ENCODE peak calls at places on chromosomes 6 and 20, in eight cellular contexts. F, T, X, P, C, A, Q and M are unnamed samples.

GRCh38 chr20:3812259-3812681 is 8.1 kb upstream of the AP5S1 start:
- DNase-seq in F (no peak), T (no peak), X (no peak), P (no peak), C (no peak), A (no peak), Q (no peak), M (no peak)

GRCh38 chr6:30679765-30680535 is 6.5 kb downstream of the PPP1R18 start:
- DNase-seq in F (no peak), T (no peak), X (no peak), P (no peak), C (no peak), A (no peak), Q (no peak), M (no peak)

GRCh38 chr20:31869942-31870702 is at the start of the genes DUSP15 and TTLL9:
- DNase-seq in F (peak), T (no peak), X (no peak), P (no peak), C (no peak), A (peak), Q (no peak), M (peak)

GRCh38 chr6:111871207-111871606 is 2.0 kb downstream of the FYN start:
- DNase-seq in F (no peak), T (no peak), X (no peak), P (no peak), C (no peak), A (peak), Q (no peak), M (no peak)

GRCh38 chr6:157046776-157047175 is 269.6 kb downstream of the ARID1B start:
- DNase-seq in F (no peak), T (no peak), X (no peak), P (no peak), C (no peak), A (no peak), Q (no peak), M (no peak)

GRCh38 chr20:14984305-14984704 is 646.9 kb upstream of the FLRT3 start:
- DNase-seq in F (no peak), T (no peak), X (no peak), P (no peak), C (no peak), A (no peak), Q (no peak), M (no peak)

GRCh38 chr20:33401922-33402369 is 627 bp upstream of the CDK5RAP1 start:
- DNase-seq in F (no peak), T (no peak), X (no peak), P (no peak), C (no peak), A (peak), Q (no peak), M (no peak)

GRCh38 chr6:139342957-139343750 is 31.3 kb downstream of the CITED2 start:
- DNase-seq in F (no peak), T (no peak), X (no peak), P (no peak), C (no peak), A (no peak), Q (no peak), M (no peak)

GRCh38 chr6:31070711-31071197 is 41.6 kb downstream of the C6orf15 start:
- DNase-seq in F (peak), T (no peak), X (peak), P (no peak), C (no peak), A (peak), Q (peak), M (peak)

GRCh38 chr6:36098920-36099647 is 31.2 kb upstream of the MAPK13 start:
- DNase-seq in F (no peak), T (no peak), X (no peak), P (no peak), C (no peak), A (no peak), Q (no peak), M (no peak)

GRCh38 chr20:18666803-18667460 is 79.1 kb downstream of the DTD1 start:
- DNase-seq in F (no peak), T (no peak), X (peak), P (no peak), C (no peak), A (peak), Q (no peak), M (no peak)

GRCh38 chr6:31068738-31069340 is 43.5 kb downstream of the C6orf15 start:
- DNase-seq in F (peak), T (peak), X (peak), P (peak), C (peak), A (peak), Q (peak), M (peak)

GRCh38 chr6:184161-184695 is 108.1 kb upstream of the DUSP22 start:
- DNase-seq in F (no peak), T (no peak), X (no peak), P (no peak), C (no peak), A (no peak), Q (no peak), M (no peak)

GRCh38 chr6:144151010-144151727 is 852 bp downstream of the STX11 start:
- DNase-seq in F (no peak), T (no peak), X (no peak), P (no peak), C (peak), A (peak), Q (no peak), M (peak)

GRCh38 chr6:157974341-157974894 is 7.2 kb upstream of the SYNJ2 start:
- DNase-seq in F (peak), T (no peak), X (no peak), P (no peak), C (no peak), A (peak), Q (peak), M (no peak)

GRCh38 chr6:63573899-63574553 is 1.7 kb downstream of the LOC128125822 start:
- DNase-seq in F (peak), T (no peak), X (peak), P (no peak), C (peak), A (peak), Q (peak), M (peak)

GRCh38 chr6:134908906-134909516 is 40.9 kb downstream of the ALDH8A1 start:
- DNase-seq in F (peak), T (no peak), X (no peak), P (no peak), C (no peak), A (peak), Q (peak), M (peak)

GRCh38 chr6:21187485-21187884 is 406.1 kb upstream of the SOX4 start:
- DNase-seq in F (no peak), T (no peak), X (no peak), P (no peak), C (no peak), A (no peak), Q (no peak), M (no peak)